ENCODE peak calls at places on chromosomes 6 and 20, in nine cellular contexts. F, R, O, C, B, G, M, K and A are unnamed samples.

GRCh38 chr6:16684896-16685554 is 76.2 kb downstream of the ATXN1 start:
- DNase-seq in F (no peak), R (no peak), O (peak; percentile 49), C (no peak), B (no peak), G (no peak), M (peak; percentile 97), K (no peak), A (peak; percentile 93)

GRCh38 chr6:106692112-106692822 is 62.9 kb downstream of the QRSL1 start:
- DNase-seq in F (no peak), R (peak; percentile 48), O (peak; percentile 7), C (peak; percentile 78), B (no peak), G (no peak), M (peak; percentile 70), K (peak; percentile 37), A (peak; percentile 74)

GRCh38 chr6:157732007-157732406 is 91.0 kb upstream of the SNX9 start:
- DNase-seq in F (no peak), R (no peak), O (no peak), C (no peak), B (no peak), G (no peak), M (no peak), K (no peak), A (no peak)

GRCh38 chr6:105838156-105838555 is 248.0 kb upstream of the PRDM1 start:
- DNase-seq in F (no peak), R (peak; percentile 25), O (no peak), C (no peak), B (no peak), G (no peak), M (no peak), K (no peak), A (peak; percentile 38)

GRCh38 chr6:138454976-138455706 is 44.2 kb downstream of the NHSL1 start:
- DNase-seq in F (no peak), R (no peak), O (no peak), C (no peak), B (peak; percentile 80), G (no peak), M (peak; percentile 80), K (peak; percentile 59), A (peak; percentile 32)

GRCh38 chr6:125154184-125155135 is 887 bp downstream of the TPD52L1 start:
- DNase-seq in F (peak; percentile 4), R (peak; percentile 76), O (no peak), C (peak; percentile 84), B (peak; percentile 57), G (no peak), M (peak; percentile 69), K (peak; percentile 38), A (peak; percentile 50)

GRCh38 chr6:3351105-3351676 is 92.4 kb downstream of the PSMG4 start:
- DNase-seq in F (no peak), R (no peak), O (no peak), C (no peak), B (no peak), G (no peak), M (no peak), K (no peak), A (no peak)

GRCh38 chr6:5126214-5126613 is 41.1 kb downstream of the PPP1R3G start:
- DNase-seq in F (no peak), R (no peak), O (peak; percentile 82), C (no peak), B (no peak), G (no peak), M (no peak), K (no peak), A (no peak)

GRCh38 chr6:76026101-76026500 is 46.4 kb downstream of the IMPG1 start:
- DNase-seq in F (no peak), R (no peak), O (peak; percentile 2), C (no peak), B (no peak), G (no peak), M (peak; percentile 18), K (no peak), A (no peak)

DNA sequence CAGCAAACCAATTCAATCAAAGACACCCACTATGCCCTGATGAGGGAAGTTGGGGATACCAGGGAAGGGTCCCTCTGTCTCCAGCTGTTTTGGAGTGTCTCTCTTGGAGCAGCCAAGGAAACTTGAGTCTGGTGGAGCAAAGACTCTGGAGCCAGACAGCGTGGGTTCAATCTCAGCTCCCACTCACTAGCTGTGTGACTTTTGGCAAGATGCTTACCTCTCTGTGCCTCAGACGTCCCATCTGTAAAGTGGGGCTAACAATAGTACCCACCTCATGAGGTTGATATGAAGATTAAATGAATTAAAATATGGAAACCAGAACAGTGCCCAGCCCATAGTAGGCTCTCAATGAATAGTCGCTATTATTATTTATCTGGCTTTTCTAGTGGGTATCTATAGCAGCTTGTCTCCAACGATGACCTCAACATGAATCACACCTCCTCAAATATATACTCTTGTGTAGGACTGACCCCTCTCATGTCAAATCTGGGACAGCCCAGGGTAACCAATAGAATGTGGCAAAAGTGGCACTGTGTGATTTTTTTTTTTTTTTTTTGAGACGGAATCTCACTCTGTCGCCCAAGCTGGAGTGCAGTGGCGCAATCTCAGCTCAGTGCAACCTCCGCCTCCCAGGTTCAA is 99.2 kb upstream of the FOXP4 start:
- DNase-seq in F (no peak), R (no peak), O (no peak), C (no peak), B (no peak), G (no peak), M (no peak), K (no peak), A (no peak)
- H3K4me1 ChIP-seq in F (no peaks in the 10 kb centered on the region), R (peaks cover 4% of the 10 kb centered on the region), O (peaks cover 50% of the 10 kb centered on the region), C (no peaks in the 10 kb centered on the region), B (peaks cover 24% of the 10 kb centered on the region), G (peaks cover 23% of the 10 kb centered on the region), M (no peaks in the 10 kb centered on the region), K (peaks cover 19% of the 10 kb centered on the region), A (no peaks in the 10 kb centered on the region)

GRCh38 chr6:30283761-30284160 is 43.0 kb upstream of the TRIM39 start:
- DNase-seq in F (no peak), R (no peak), O (no peak), C (no peak), B (no peak), G (no peak), M (no peak), K (no peak), A (no peak)
- H3K9me3 ChIP-seq in F (peaks cover 55% of the 10 kb centered on the region), R (peaks cover 67% of the 10 kb centered on the region), O (no peaks in the 10 kb centered on the region), C (peaks cover 17% of the 10 kb centered on the region), B (peaks cover 93% of the 10 kb centered on the region), G (peaks cover 66% of the 10 kb centered on the region), M (peaks cover 45% of the 10 kb centered on the region), K (peaks cover 4% of the 10 kb centered on the region), A (no peaks in the 10 kb centered on the region)

DNA sequence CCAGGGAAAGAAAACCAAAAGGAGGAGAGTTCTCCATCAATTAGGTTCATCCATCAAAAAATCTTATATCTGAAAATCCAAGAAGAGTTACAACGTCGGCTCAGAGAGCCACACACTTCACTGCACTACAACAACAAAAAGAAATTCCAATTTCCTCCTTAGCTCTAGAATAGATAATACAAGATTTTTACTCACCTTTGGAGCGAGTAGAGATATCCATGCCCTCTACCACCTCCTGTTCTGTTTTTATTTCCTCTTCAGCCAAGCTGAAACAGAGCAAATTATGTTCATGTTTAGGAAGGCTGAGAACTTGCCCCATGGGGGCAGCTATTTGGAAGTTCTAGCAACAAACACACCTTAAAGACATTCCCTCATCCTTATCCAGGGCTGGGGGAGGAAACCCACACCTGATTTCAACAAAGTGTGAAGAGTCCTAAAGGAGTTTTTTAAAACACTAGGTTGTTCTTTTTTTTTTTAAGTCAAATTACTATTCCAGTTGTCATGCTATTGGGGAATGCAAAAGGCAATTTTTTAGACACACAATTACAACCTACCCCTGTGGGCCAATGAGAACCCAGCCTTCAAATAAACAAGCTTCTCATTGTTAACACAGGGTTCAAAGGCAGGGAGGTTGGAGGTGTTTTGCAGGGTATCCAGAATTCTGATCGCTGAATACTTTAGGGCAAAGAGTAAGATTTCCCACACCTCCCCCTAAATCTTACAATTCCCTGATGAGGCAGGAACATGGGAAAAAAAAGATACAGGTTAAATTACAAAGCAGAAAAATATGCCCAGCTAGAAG is 8.6 kb downstream of the ZMYND8 start:
- DNase-seq in F (no peak), R (no peak), O (no peak), C (no peak), B (no peak), G (no peak), M (no peak), K (no peak), A (no peak)
- H3K4me1 ChIP-seq in F (peaks cover 58% of the 10 kb centered on the region), R (peaks cover 52% of the 10 kb centered on the region), O (peaks cover 60% of the 10 kb centered on the region), C (peaks cover 22% of the 10 kb centered on the region), B (peaks cover 40% of the 10 kb centered on the region), G (peaks cover 61% of the 10 kb centered on the region), M (peaks cover 50% of the 10 kb centered on the region), K (peaks cover 46% of the 10 kb centered on the region), A (peaks cover 34% of the 10 kb centered on the region)

GRCh38 chr6:140537211-140537610 is 1162.8 kb upstream of the CITED2 start:
- DNase-seq in F (no peak), R (no peak), O (no peak), C (no peak), B (no peak), G (no peak), M (no peak), K (no peak), A (peak; percentile 44)

GRCh38 chr6:140540743-140541142 is 1166.3 kb upstream of the CITED2 start:
- DNase-seq in F (no peak), R (no peak), O (no peak), C (no peak), B (no peak), G (no peak), M (no peak), K (no peak), A (no peak)

GRCh38 chr6:140538926-140539325 is 1164.5 kb upstream of the CITED2 start:
- DNase-seq in F (no peak), R (no peak), O (peak; percentile 4), C (no peak), B (no peak), G (no peak), M (peak; percentile 16), K (no peak), A (peak; percentile 28)

GRCh38 chr6:140535511-140535910 is 1161.1 kb upstream of the CITED2 start:
- DNase-seq in F (no peak), R (no peak), O (no peak), C (no peak), B (no peak), G (no peak), M (peak; percentile 26), K (no peak), A (no peak)

GRCh38 chr6:140537834-140538680 is 1163.6 kb upstream of the CITED2 start:
- DNase-seq in F (no peak), R (no peak), O (peak; percentile 96), C (no peak), B (no peak), G (no peak), M (peak; percentile 72), K (peak; percentile 41), A (peak; percentile 97)
- H3K9me3 ChIP-seq in F (no peaks in the 10 kb centered on the region), R (no peaks in the 10 kb centered on the region), O (no peaks in the 10 kb centered on the region), C (no peaks in the 10 kb centered on the region), B (no peaks in the 10 kb centered on the region), G (peaks cover 3% of the 10 kb centered on the region), M (peaks cover 4% of the 10 kb centered on the region), K (no peaks in the 10 kb centered on the region), A (no peaks in the 10 kb centered on the region)

GRCh38 chr6:163420315-163420667 is 5.8 kb downstream of the QKI start:
- DNase-seq in F (no peak), R (no peak), O (no peak), C (no peak), B (no peak), G (no peak), M (no peak), K (no peak), A (peak; percentile 20)
- H3K4me1 ChIP-seq in F (peaks cover 11% of the 10 kb centered on the region), R (peaks cover 42% of the 10 kb centered on the region), O (peaks cover 36% of the 10 kb centered on the region), C (peaks cover 9% of the 10 kb centered on the region), B (no peaks in the 10 kb centered on the region), G (peaks cover 41% of the 10 kb centered on the region), M (peaks cover 5% of the 10 kb centered on the region), K (peaks cover 27% of the 10 kb centered on the region), A (peaks cover 55% of the 10 kb centered on the region)

GRCh38 chr6:156021746-156022396 is 566.2 kb upstream of the NOX3 start:
- DNase-seq in F (no peak), R (no peak), O (peak; percentile 79), C (no peak), B (no peak), G (no peak), M (no peak), K (no peak), A (peak; percentile 20)
- H3K9me3 ChIP-seq in F (peaks cover 14% of the 10 kb centered on the region), R (peaks cover 10% of the 10 kb centered on the region), O (no peaks in the 10 kb centered on the region), C (peaks cover 1% of the 10 kb centered on the region), B (peaks cover 19% of the 10 kb centered on the region), G (peaks cover 12% of the 10 kb centered on the region), M (peaks cover 3% of the 10 kb centered on the region), K (no peaks in the 10 kb centered on the region), A (no peaks in the 10 kb centered on the region)